ENCODE peak calls at places on chromosome 10, in four cellular contexts. Q is GM12878, S is neural crest cell, U is Calu3. E is an unnamed sample.

GRCh38 chr10:88138319-88138848 is 275.0 kb downstream of the PTEN start:
- DNase-seq in U (no peak), Q (peak), S (no peak), E (no peak)

GRCh38 chr10:122140941-122141623 is 130.0 kb upstream of the BTBD16 start:
- DNase-seq in U (peak), S (no peak), Q (no peak), E (peak)

GRCh38 chr10:133350283-133350949 is 3.2 kb downstream of the PRAP1 start:
- DNase-seq in U (no peak), Q (no peak), S (no peak), E (no peak)

GRCh38 chr10:30988831-30989458 is 42.7 kb downstream of the ZNF438 start:
- DNase-seq in Q (no peak), U (no peak), S (no peak), E (no peak)

GRCh38 chr10:77297370-77297692 is 340.3 kb downstream of the KCNMA1 start:
- DNase-seq in S (no peak), Q (no peak), U (no peak), E (no peak)

GRCh38 chr10:30373596-30374327 is 24.7 kb upstream of the MTPAP start:
- DNase-seq in S (no peak), U (no peak), Q (no peak), E (peak)

GRCh38 chr10:123912466-123913201 is 21.0 kb upstream of the CPXM2 start:
- DNase-seq in Q (no peak), U (no peak), S (no peak), E (no peak)

GRCh38 chr10:67883710-67884312 is 645 bp upstream of the SIRT1 start:
- DNase-seq in Q (no peak), S (no peak), U (no peak), E (no peak)

GRCh38 chr10:17062009-17062408 is 67.6 kb downstream of the CUBN start:
- DNase-seq in Q (no peak), S (no peak), U (no peak), E (no peak)

GRCh38 chr10:21572578-21572977 is 38.5 kb downstream of the MLLT10 start:
- DNase-seq in Q (no peak), S (no peak), U (no peak), E (no peak)

GRCh38 chr10:49781247-49781646 is 19.1 kb upstream of the OGDHL start:
- DNase-seq in S (no peak), U (no peak), Q (no peak), E (no peak)

GRCh38 chr10:129772472-129773358 is 191.4 kb downstream of the EBF3 start:
- DNase-seq in Q (no peak), U (no peak), S (no peak), E (no peak)

GRCh38 chr10:131074682-131075081 is 236.8 kb downstream of the TCERG1L start:
- DNase-seq in S (no peak), U (no peak), Q (no peak), E (no peak)

GRCh38 chr10:114245128-114245791 is 6.2 kb downstream of the VWA2 start:
- DNase-seq in Q (no peak), S (no peak), U (peak), E (no peak)

GRCh38 chr10:132514841-132515521 is 22.6 kb upstream of the INPP5A start:
- DNase-seq in Q (no peak), U (no peak), S (no peak), E (peak)

GRCh38 chr10:22550732-22551131 is 163.6 kb downstream of the PIP4K2A start:
- DNase-seq in U (peak), S (peak), Q (no peak), E (no peak)

GRCh38 chr10:37289833-37290464 is 164.6 kb downstream of the ANKRD30A start:
- DNase-seq in U (no peak), Q (no peak), S (no peak), E (no peak)

GRCh38 chr10:79351332-79351731 is 4.1 kb downstream of the PPIF start:
- DNase-seq in S (no peak), U (no peak), Q (no peak), E (no peak)

GRCh38 chr10:70587045-70587658 is 15.4 kb downstream of the PRF1 start:
- DNase-seq in S (no peak), U (no peak), Q (peak), E (no peak)

GRCh38 chr10:96236876-96237275 is 34.5 kb downstream of the BLNK start:
- DNase-seq in S (no peak), U (no peak), Q (no peak), E (no peak)

GRCh38 chr10:89392974-89393373 is 551 bp downstream of the IFIT1 start:
- DNase-seq in Q (no peak), S (no peak), U (no peak), E (no peak)

GRCh38 chr10:116849271-116850057 is at the start of gene ENO4:
- DNase-seq in U (peak), S (peak), Q (peak), E (peak)

GRCh38 chr10:59839576-59839975 is 66.8 kb downstream of the CCDC6 start:
- DNase-seq in S (no peak), Q (no peak), U (no peak), E (no peak)

GRCh38 chr10:74846958-74847357 is 20.6 kb downstream of the KAT6B start:
- DNase-seq in U (no peak), S (no peak), Q (no peak), E (no peak)

GRCh38 chr10:89867964-89868363 is 166.6 kb downstream of the KIF20B start:
- DNase-seq in S (no peak), Q (no peak), U (no peak), E (no peak)

GRCh38 chr10:67609996-67610793 is 85.8 kb downstream of the CTNNA3 start:
- DNase-seq in U (no peak), Q (no peak), S (no peak), E (no peak)

GRCh38 chr10:62916157-62916603 is 100.0 kb upstream of the EGR2 start:
- DNase-seq in U (no peak), S (no peak), Q (no peak), E (no peak)

GRCh38 chr10:130190737-130191115 is 54.5 kb downstream of the GLRX3 start:
- DNase-seq in S (no peak), U (no peak), Q (no peak), E (no peak)

GRCh38 chr10:37684765-37685164 is 172.6 kb downstream of the ZNF248 start:
- DNase-seq in S (no peak), U (no peak), Q (no peak), E (no peak)

GRCh38 chr10:63583909-63584747 is 62.9 kb downstream of the REEP3 start:
- DNase-seq in S (no peak), U (no peak), Q (no peak), E (no peak)

DNA sequence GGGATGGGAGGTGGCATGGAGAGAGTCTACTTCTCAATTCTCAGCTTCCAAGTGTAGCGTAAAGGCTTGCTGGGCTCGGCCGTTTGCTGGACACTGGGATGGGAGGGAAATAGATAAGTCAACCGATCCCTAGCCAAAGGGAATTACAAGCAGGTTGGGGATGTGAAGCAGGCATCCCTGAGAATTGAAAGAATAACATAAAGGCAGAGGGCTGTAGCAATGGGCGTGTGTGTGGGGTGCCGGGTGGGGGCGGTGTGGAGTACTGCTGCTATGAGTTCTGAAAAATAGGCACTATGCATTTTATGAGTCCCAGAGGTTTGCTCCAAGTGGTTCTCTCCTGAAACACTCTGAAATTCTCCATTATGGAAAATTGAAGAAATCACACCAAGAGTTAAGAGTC is 65.3 kb downstream of the ADRA2A start:
- DNase-seq in U (no peak), S (no peak), Q (no peak), E (no peak)
- TF ChIP-seq CTCF in U (no peak), S (no peak), Q (peak), E (no peak)

GRCh38 chr10:103806376-103807320 is 48.7 kb downstream of the SH3PXD2A start:
- DNase-seq in U (no peak), S (no peak), Q (no peak), E (no peak)

GRCh38 chr10:103807996-103808395 is 47.4 kb downstream of the SH3PXD2A start:
- DNase-seq in S (no peak), U (no peak), Q (no peak), E (no peak)

GRCh38 chr10:103804866-103805265 is 50.5 kb downstream of the SH3PXD2A start:
- DNase-seq in U (no peak), Q (no peak), S (no peak), E (no peak)

GRCh38 chr10:103803941-103804340 is 51.4 kb downstream of the SH3PXD2A start:
- DNase-seq in Q (no peak), S (no peak), U (no peak), E (no peak)

DNA sequence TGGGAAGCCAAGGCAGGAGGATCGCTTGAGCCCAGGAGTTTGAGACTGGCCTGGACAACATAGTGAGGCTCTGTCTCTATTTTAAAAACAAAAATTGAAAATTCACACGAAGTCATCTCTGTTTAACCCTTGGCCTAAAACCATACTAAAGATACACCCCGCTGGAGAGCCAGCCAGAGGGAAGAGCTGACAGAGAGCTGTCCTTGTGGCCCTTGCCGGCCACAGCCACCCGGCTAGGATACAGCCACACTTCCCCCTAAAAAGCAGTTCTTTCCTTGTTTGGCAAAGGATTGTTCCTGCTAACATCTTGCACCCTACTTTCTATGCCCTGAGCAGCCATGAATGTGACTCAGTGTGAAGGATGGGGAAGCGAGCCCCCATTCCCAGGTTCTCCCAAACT is 49.6 kb downstream of the SH3PXD2A start:
- DNase-seq in Q (no peak), S (no peak), U (no peak), E (no peak)
- TF ChIP-seq CTCF in Q (no peak), S (no peak), U (no peak), E (no peak)

GRCh38 chr10:83564889-83565588 is 574.3 kb upstream of the GHITM start:
- DNase-seq in U (no peak), Q (no peak), S (no peak), E (no peak)

DNA sequence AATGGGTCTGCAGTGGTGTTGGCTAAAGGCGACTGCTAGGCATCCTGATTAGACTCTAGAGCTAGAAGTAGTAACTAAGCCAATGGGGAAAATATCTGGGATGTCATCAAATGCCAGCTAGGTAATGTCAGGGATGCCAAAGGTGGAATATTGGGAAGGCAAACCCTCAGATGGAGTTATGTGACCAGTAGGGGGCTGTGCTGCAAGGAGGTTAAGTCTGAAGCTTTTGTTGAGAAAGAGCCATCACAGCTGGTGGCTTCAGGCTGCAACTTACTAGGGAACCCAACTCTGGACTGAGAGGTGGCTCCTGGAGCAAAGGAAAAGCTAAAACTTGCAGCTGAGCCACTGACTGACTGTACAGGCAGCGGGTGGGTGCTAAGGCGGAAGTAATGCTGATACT is 576.9 kb upstream of the GHITM start:
- DNase-seq in U (no peak), S (no peak), Q (no peak), E (no peak)
- TF ChIP-seq CTCF in U (no peak), S (no peak), Q (no peak), E (no peak)

GRCh38 chr10:24505759-24506158 is 217.9 kb downstream of the ARHGAP21 start:
- DNase-seq in U (no peak), S (no peak), Q (no peak), E (no peak)

GRCh38 chr10:24501312-24501711 is 222.4 kb downstream of the ARHGAP21 start:
- DNase-seq in S (no peak), Q (no peak), U (no peak), E (peak)

GRCh38 chr10:24503627-24504320 is 219.9 kb downstream of the ARHGAP21 start:
- DNase-seq in S (peak), U (peak), Q (peak), E (no peak)
- TF ChIP-seq CTCF in S (peak), U (peak), Q (peak), E (peak)

DNA sequence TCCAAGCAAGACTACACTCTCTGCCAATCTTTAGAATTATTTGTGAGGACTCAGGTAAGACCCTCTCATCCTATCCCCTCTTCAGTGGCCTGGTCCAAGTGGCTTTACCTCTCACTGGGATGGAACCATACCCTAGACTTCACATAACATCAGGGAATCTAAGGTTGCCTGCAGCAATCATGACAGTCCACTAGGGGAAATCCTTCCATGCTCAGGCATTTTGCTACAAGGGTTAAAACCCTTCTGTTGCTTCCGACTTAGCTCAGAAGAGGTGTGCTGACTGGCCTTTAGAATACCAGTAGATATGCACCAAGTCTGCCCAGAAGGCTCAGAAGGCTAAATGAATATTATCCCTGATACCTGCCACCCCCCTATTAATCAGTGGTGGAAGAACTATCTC is 24.9 kb upstream of the NPS start:
- DNase-seq in U (no peak), S (no peak), Q (no peak), E (no peak)
- TF ChIP-seq CTCF in U (no peak), S (peak), Q (no peak), E (no peak)

GRCh38 chr10:104300736-104301292 is 31.8 kb downstream of the GSTO2 start:
- DNase-seq in Q (no peak), S (no peak), U (no peak), E (peak)
- TF ChIP-seq CTCF in Q (no peak), S (no peak), U (no peak), E (no peak)

GRCh38 chr10:119542990-119543813 is 683 bp upstream of the RGS10 start:
- DNase-seq in Q (no peak), S (peak), U (peak), E (peak)
- TF ChIP-seq CTCF in Q (peak), S (peak), U (peak), E (peak)